ENCODE peak calls at places on chromosomes 16 and 17, in five cellular contexts. A, W, K, M and I are unnamed samples.

GRCh38 chr17:28644782-28645575 is at the start of gene BLTP2:
- DNase-seq in A (peak; percentile 95), W (peak; percentile 98), K (peak; percentile 96), M (peak; percentile 99), I (peak; percentile 97)

GRCh38 chr16:68995011-68995504 is 110.4 kb upstream of the HAS3 start:
- DNase-seq in A (peak; percentile 34), W (no peak), K (no peak), M (peak; percentile 55), I (peak; percentile 28)

GRCh38 chr16:85522842-85523601 is 90.1 kb upstream of the GSE1 start:
- DNase-seq in A (peak; percentile 37), W (no peak), K (no peak), M (no peak), I (no peak)

GRCh38 chr16:64627781-64628180 is 494.1 kb downstream of the CDH11 start:
- DNase-seq in A (no peak), W (no peak), K (no peak), M (no peak), I (no peak)

GRCh38 chr16:8187782-8188372 is 402.4 kb downstream of the TMEM114 start:
- DNase-seq in A (no peak), W (no peak), K (no peak), M (no peak), I (no peak)

GRCh38 chr16:51035110-51035498 is 116.0 kb downstream of the SALL1 start:
- DNase-seq in A (no peak), W (no peak), K (no peak), M (no peak), I (no peak)

GRCh38 chr16:56643080-56643778 is 4.8 kb downstream of the MT1A start:
- DNase-seq in A (peak; percentile 55), W (peak; percentile 95), K (peak; percentile 39), M (peak; percentile 80), I (peak; percentile 67)

GRCh38 chr16:69885722-69886121 is 65.4 kb upstream of the CLEC18A start:
- DNase-seq in A (no peak), W (no peak), K (no peak), M (no peak), I (no peak)

GRCh38 chr17:29251969-29252866 is 5.6 kb downstream of the CRYBA1 start:
- DNase-seq in A (no peak), W (no peak), K (no peak), M (peak; percentile 63), I (no peak)

GRCh38 chr17:38512473-38513058 is 84.3 kb downstream of the ARHGAP23 start:
- DNase-seq in A (no peak), W (no peak), K (peak; percentile 10), M (no peak), I (no peak)

GRCh38 chr16:50152386-50152806 is 710 bp upstream of the TENT4B start:
- DNase-seq in A (peak; percentile 20), W (peak; percentile 58), K (peak; percentile 59), M (no peak), I (peak; percentile 62)

GRCh38 chr17:77501101-77501566 is 360.4 kb downstream of the SEC14L1 start:
- DNase-seq in A (no peak), W (no peak), K (no peak), M (peak; percentile 55), I (peak; percentile 38)

GRCh38 chr16:85176541-85177447 is 64.5 kb upstream of the CIBAR2 start:
- DNase-seq in A (no peak), W (no peak), K (no peak), M (no peak), I (no peak)

GRCh38 chr16:58155839-58156238 is 26.7 kb upstream of the CFAP20 start:
- DNase-seq in A (no peak), W (no peak), K (no peak), M (no peak), I (no peak)

GRCh38 chr17:64491034-64491860 is 5.6 kb downstream of the POLG2 start:
- DNase-seq in A (no peak), W (no peak), K (no peak), M (no peak), I (no peak)

GRCh38 chr17:36850794-36851193 is 86.5 kb upstream of the LHX1 start:
- DNase-seq in A (no peak), W (no peak), K (peak; percentile 40), M (peak; percentile 79), I (no peak)

GRCh38 chr17:19769946-19770652 is 22.0 kb upstream of the ALDH3A1 start:
- DNase-seq in A (no peak), W (no peak), K (no peak), M (no peak), I (no peak)

GRCh38 chr17:14427914-14428639 is 127.2 kb downstream of the HS3ST3B1 start:
- DNase-seq in A (no peak), W (no peak), K (no peak), M (no peak), I (no peak)

DNA sequence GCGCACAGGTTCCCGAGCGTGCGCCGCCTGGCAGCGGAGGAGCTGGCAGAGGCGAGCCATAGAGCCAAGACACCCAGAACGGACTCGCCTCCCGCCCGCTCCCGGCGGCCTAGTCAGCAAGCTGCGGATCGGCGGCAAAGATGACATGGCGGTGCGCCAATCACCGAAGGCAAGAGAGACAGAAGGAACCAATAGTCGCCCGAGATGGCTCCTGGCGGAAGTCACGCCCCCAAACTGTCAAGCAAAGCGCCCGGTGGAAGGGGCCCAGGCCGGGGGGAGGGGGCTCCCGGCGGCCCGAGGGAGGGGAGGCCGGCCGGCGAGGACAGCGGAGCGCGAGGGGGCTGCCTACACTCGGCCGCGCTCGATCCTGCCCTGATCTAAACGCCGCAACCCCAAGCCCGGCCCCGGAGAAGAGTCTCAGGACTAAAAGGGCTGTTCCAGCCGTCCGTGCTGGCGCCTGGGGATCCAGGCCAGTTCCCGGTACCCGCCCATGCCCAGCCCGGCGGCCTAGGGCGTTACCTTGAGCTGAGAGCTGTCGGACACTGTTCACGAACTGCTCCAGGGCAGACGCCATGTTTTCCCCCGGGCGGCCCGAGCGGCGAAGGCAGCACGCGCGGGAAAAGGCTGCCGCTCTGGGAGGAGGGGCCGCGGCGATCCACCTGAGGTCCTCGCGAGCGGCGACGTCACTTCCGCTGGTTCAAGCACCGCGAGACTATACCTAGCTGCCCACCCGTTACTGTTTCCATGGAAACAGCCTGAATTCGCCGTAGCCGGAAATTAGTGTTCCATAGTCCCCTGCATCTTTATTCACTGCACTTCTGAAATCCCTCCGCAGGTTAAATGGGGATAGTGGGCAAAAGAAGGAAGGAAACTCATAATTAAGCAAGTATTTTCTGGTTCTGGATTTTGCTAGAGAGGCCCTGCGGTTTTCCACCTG is at the start of gene COPS3:
- DNase-seq in A (peak; percentile 99), W (peak; percentile 99), K (peak; percentile 99), M (peak; percentile 100), I (peak; percentile 100)
- TF ChIP-seq POLR2A in A (peak; percentile 60), W (peak; percentile 72), K (peak; percentile 71), M (peak; percentile 77), I (peak; percentile 13)

DNA sequence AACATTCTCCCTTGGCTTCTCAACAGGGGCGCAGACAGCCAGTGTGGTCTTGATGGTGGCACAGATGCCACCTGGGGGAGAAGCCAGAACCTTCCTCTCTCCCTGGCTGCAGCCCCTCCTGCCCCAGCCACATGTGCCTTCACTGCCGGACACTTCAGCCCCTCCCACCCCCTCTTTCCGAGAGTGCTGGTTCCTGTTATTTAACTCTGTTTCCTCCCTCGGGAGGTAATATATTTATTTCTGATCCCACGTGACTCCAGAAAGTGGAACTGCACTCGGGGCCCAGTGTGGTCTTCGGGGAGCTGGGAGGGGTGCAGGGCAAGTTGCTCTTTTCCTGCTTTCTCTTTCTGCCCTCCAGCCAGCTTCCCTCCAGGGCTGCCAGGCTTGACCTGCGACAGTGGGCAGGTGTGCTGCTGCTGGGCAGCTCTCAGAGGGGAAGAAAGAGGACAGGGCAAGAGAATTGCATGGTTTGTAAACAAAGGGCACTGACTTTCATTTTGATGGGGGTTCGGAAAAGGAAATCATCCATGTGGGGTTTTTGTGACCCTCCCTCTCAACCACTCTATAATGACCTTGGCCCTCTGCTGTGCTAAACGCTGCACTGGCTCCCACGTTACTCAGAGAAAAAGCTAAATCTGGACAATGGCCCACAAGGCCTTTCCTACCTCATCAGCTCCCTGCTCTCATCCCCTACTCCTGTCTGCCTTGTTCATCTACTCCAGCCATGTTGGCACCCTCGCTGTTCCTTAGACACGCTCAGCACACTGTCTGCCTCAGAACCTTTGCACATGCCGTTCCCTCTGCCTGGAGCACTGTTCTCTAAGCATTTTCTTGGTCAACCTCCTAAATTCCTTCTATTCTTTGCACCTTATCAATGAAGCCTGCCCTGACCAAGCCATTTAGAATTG is 8.2 kb upstream of the CIITA start:
- DNase-seq in A (no peak), W (no peak), K (peak; percentile 42), M (no peak), I (peak; percentile 26)
- H3K27ac ChIP-seq in A (no peak overlapping the region), W (no peak overlapping the region), K (no peak overlapping the region), M (no peak overlapping the region), I (peak overlapping the region; percentile 14)

GRCh38 chr17:57408064-57408811 is 151.9 kb downstream of the MSI2 start:
- DNase-seq in A (peak; percentile 17), W (no peak), K (no peak), M (no peak), I (no peak)

GRCh38 chr17:57406981-57407286 is 150.6 kb downstream of the MSI2 start:
- DNase-seq in A (no peak), W (no peak), K (no peak), M (no peak), I (no peak)

GRCh38 chr17:57405486-57406072 is 149.3 kb downstream of the MSI2 start:
- DNase-seq in A (no peak), W (no peak), K (no peak), M (no peak), I (no peak)

GRCh38 chr17:57406131-57406980 is 150.0 kb downstream of the MSI2 start:
- DNase-seq in A (peak; percentile 53), W (no peak), K (no peak), M (no peak), I (peak; percentile 32)

DNA sequence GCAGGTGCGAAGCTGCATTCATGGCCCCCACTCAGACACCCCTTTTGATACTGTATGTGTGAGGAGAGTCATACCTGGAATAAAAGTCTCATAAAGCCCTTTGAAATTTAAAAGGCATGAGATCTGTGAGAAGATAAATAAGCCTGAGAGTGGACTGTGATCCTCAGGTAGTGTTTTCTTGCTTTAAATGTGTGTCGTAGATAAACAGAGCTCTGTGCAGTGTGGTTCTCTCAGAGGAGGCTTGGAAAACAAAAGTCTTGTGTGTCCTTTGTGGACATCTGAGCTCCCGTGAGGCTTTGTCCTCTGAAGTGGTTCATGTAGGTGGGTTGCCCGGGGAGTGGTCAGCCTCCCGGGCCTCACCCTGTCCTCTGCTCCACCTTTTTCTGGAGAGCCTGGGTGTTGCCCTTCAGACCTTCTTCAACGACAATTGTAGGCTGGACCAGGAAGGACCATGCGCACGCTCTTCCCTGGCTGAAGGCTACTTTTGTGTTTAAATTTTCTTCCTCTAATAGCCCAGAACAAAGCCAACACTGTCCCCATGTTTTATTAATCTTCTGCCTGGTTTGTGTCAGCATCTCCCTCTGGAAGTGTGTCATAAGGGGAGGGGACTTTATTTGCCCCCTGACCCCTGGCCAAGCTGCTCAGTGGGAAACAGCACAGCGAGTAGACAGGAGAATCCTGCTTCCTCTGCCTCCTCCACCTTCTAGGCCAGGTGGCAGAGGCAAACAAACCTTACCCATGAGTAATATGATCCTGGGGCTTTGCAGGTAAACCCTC is 151.2 kb downstream of the MSI2 start:
- DNase-seq in A (peak; percentile 69), W (no peak), K (no peak), M (no peak), I (no peak)
- H3K4me3 ChIP-seq in A (no peak overlapping the region), W (no peak overlapping the region), K (no peak overlapping the region), M (no peak overlapping the region), I (no peak overlapping the region)

GRCh38 chr16:682493-683395 is 1.4 kb downstream of the JMJD8 start:
- DNase-seq in A (no peak), W (peak; percentile 56), K (peak; percentile 36), M (no peak), I (no peak)

GRCh38 chr16:684961-685696 is 995 bp upstream of the JMJD8 start:
- DNase-seq in A (no peak), W (peak; percentile 69), K (peak; percentile 55), M (no peak), I (no peak)

GRCh38 chr16:685967-686366 is 1.8 kb upstream of the JMJD8 start:
- DNase-seq in A (no peak), W (peak; percentile 71), K (peak; percentile 74), M (no peak), I (no peak)

GRCh38 chr16:683396-684066 is 603 bp downstream of the JMJD8 start:
- DNase-seq in A (no peak), W (peak; percentile 60), K (peak; percentile 57), M (no peak), I (no peak)

GRCh38 chr16:684067-684794 is at the start of gene JMJD8:
- DNase-seq in A (peak; percentile 96), W (peak; percentile 98), K (peak; percentile 97), M (peak; percentile 90), I (peak; percentile 97)
- TF ChIP-seq POLR2A in A (peak; percentile 39), W (peak; percentile 63), K (peak; percentile 32), M (peak; percentile 88), I (no peak)